ENCODE peak calls at places on chromosomes 7 and 10, in eight cellular contexts. J is activated CD8-positive, alpha-beta T cell treated with anti-CD3 and anti-CD28 coated beads, Interleukin-2, amount 10 ng/mL, durations not matched to agents 7 days and 5 days; Z is CD8-positive, alpha-beta T cell; K is left ventricle myocardium superior; D is gastroesophageal sphincter; T is naive thymus-derived CD4-positive, alpha-beta T cell; B is activated T-cell treated with anti-CD3 and anti-CD28 coated beads, Interleukin-2, amount 50 U/mL, for 72 hours; E is T-helper 17 cell. R is an unnamed sample.
A peak's percentile ranks its signal among the peaks of the same experiment; 100 is the strongest.

GRCh38 chr10:114703377-114704125 is 45.5 kb upstream of the ABLIM1 start:
- ATAC-seq in J (peak; percentile 36), Z (peak; percentile 77), K (peak; percentile 51), D (no peak), T (peak; percentile 67), B (no peak), E (peak; percentile 47), R (peak; percentile 23)

GRCh38 chr10:48456361-48456804 is 148.5 kb downstream of the ARHGAP22 start:
- ATAC-seq in J (no peak), Z (no peak), K (peak; percentile 71), D (no peak), T (peak; percentile 73), B (no peak), E (no peak), R (no peak)

GRCh38 chr10:78688945-78689935 is 379.5 kb upstream of the ZMIZ1 start:
- ATAC-seq in J (no peak), Z (no peak), K (peak; percentile 60), D (peak; percentile 81), T (no peak), B (no peak), E (no peak), R (no peak)

GRCh38 chr7:47801423-47801822 is 146.8 kb downstream of the PKD1L1 start:
- ATAC-seq in J (no peak), Z (no peak), K (no peak), D (no peak), T (no peak), B (no peak), E (no peak), R (peak; percentile 64)

GRCh38 chr7:77327932-77328628 is 88.1 kb downstream of the GSAP start:
- ATAC-seq in J (peak; percentile 52), Z (peak; percentile 21), K (peak; percentile 35), D (no peak), T (peak; percentile 27), B (peak; percentile 14), E (peak; percentile 53), R (no peak)

GRCh38 chr10:8463853-8464252 is 409.4 kb downstream of the GATA3 start:
- ATAC-seq in J (no peak), Z (no peak), K (peak; percentile 57), D (no peak), T (no peak), B (no peak), E (no peak), R (no peak)

GRCh38 chr7:107037866-107038598 is 6.5 kb upstream of the PRKAR2B start:
- ATAC-seq in J (no peak), Z (no peak), K (no peak), D (no peak), T (no peak), B (no peak), E (no peak), R (no peak)

GRCh38 chr10:27893320-27894014 is 105.4 kb downstream of the ODAD2 start:
- ATAC-seq in J (no peak), Z (peak; percentile 80), K (no peak), D (peak; percentile 57), T (no peak), B (no peak), E (no peak), R (peak; percentile 56)

GRCh38 chr10:2627969-2628368 is 439.4 kb upstream of the PFKP start:
- ATAC-seq in J (no peak), Z (no peak), K (no peak), D (no peak), T (no peak), B (no peak), E (no peak), R (no peak)

GRCh38 chr7:2571409-2571808 is 12.6 kb downstream of the IQCE start:
- ATAC-seq in J (no peak), Z (no peak), K (no peak), D (no peak), T (no peak), B (no peak), E (no peak), R (no peak)

GRCh38 chr7:50207682-50208255 is 96.7 kb upstream of the IKZF1 start:
- ATAC-seq in J (no peak), Z (no peak), K (peak; percentile 50), D (no peak), T (no peak), B (no peak), E (no peak), R (no peak)

GRCh38 chr7:101974365-101974764 is 156.9 kb downstream of the CUX1 start:
- ATAC-seq in J (no peak), Z (no peak), K (no peak), D (no peak), T (no peak), B (no peak), E (no peak), R (no peak)

GRCh38 chr10:16832351-16833080 is 15.3 kb upstream of the RSU1 start:
- ATAC-seq in J (no peak), Z (no peak), K (peak; percentile 37), D (no peak), T (no peak), B (no peak), E (no peak), R (peak; percentile 46)

GRCh38 chr7:31443457-31443856 is 70.4 kb upstream of the ITPRID1 start:
- ATAC-seq in J (no peak), Z (no peak), K (peak; percentile 43), D (no peak), T (peak; percentile 47), B (no peak), E (no peak), R (peak; percentile 76)

GRCh38 chr10:51629969-51630617 is 69.3 kb downstream of the CSTF2T start:
- ATAC-seq in J (no peak), Z (no peak), K (peak; percentile 90), D (peak; percentile 63), T (no peak), B (no peak), E (no peak), R (no peak)

GRCh38 chr10:77176224-77176623 is 461.4 kb downstream of the KCNMA1 start:
- ATAC-seq in J (no peak), Z (no peak), K (no peak), D (no peak), T (no peak), B (no peak), E (no peak), R (no peak)

GRCh38 chr7:88442417-88442816 is 135.7 kb upstream of the STEAP4 start:
- ATAC-seq in J (no peak), Z (no peak), K (no peak), D (no peak), T (no peak), B (no peak), E (no peak), R (no peak)

GRCh38 chr10:29055091-29055490 is 233.8 kb upstream of the LYZL1 start:
- ATAC-seq in J (no peak), Z (no peak), K (no peak), D (no peak), T (no peak), B (no peak), E (no peak), R (no peak)

GRCh38 chr7:93515144-93515543 is 59.4 kb downstream of the CALCR start:
- ATAC-seq in J (no peak), Z (no peak), K (no peak), D (no peak), T (no peak), B (no peak), E (no peak), R (no peak)

GRCh38 chr7:108805808-108806397 is 236.2 kb downstream of the DNAJB9 start:
- ATAC-seq in J (no peak), Z (no peak), K (no peak), D (no peak), T (no peak), B (no peak), E (no peak), R (no peak)

GRCh38 chr10:63664341-63664885 is 143.2 kb downstream of the REEP3 start:
- ATAC-seq in J (no peak), Z (no peak), K (no peak), D (no peak), T (no peak), B (no peak), E (no peak), R (no peak)

GRCh38 chr7:30751696-30752273 is at the start of gene INMT:
- ATAC-seq in J (no peak), Z (no peak), K (peak; percentile 50), D (peak; percentile 26), T (no peak), B (no peak), E (no peak), R (no peak)

GRCh38 chr7:132575336-132575986 is 809 bp downstream of the PLXNA4 start:
- ATAC-seq in J (peak; percentile 60), Z (no peak), K (peak; percentile 82), D (peak; percentile 37), T (no peak), B (peak; percentile 50), E (peak; percentile 55), R (no peak)

R was measured in esophagus mucosa.